ENCODE peak calls at places on chromosome 20, in six cellular contexts. Y, M, K, U, N and F are unnamed samples.

GRCh38 chr20:39036011-39036410 is 73.9 kb downstream of the DHX35 start:
- DNase-seq in Y (no peak), M (no peak), K (peak), U (no peak), N (no peak), F (peak)

GRCh38 chr20:56628015-56628872 is 862 bp upstream of the TFAP2C start:
- DNase-seq in Y (peak), M (peak), K (no peak), U (peak), N (peak), F (no peak)

GRCh38 chr20:58808296-58809046 is 42.2 kb downstream of the GNAS-AS1 start:
- DNase-seq in Y (no peak), M (no peak), K (no peak), U (no peak), N (no peak), F (no peak)

GRCh38 chr20:51338692-51339440 is 203.7 kb downstream of the NFATC2 start:
- DNase-seq in Y (no peak), M (no peak), K (peak), U (no peak), N (no peak), F (peak)

GRCh38 chr20:5569021-5569420 is 181.2 kb upstream of the SHLD1 start:
- DNase-seq in Y (peak), M (peak), K (peak), U (no peak), N (peak), F (peak)

GRCh38 chr20:58512808-58513552 is 2.2 kb downstream of the APCDD1L start:
- DNase-seq in Y (no peak), M (no peak), K (no peak), U (no peak), N (no peak), F (no peak)

GRCh38 chr20:5309971-5310370 is 6.8 kb downstream of the PROKR2 start:
- DNase-seq in Y (no peak), M (no peak), K (peak), U (no peak), N (no peak), F (no peak)

GRCh38 chr20:17964632-17965031 is 4.0 kb downstream of the SNX5 start:
- DNase-seq in Y (no peak), M (no peak), K (no peak), U (no peak), N (no peak), F (no peak)

GRCh38 chr20:32918296-32918695 is 59.6 kb downstream of the EFCAB8 start:
- DNase-seq in Y (no peak), M (no peak), K (no peak), U (no peak), N (no peak), F (no peak)

GRCh38 chr20:20227013-20227571 is 140.8 kb upstream of the INSM1 start:
- DNase-seq in Y (no peak), M (no peak), K (no peak), U (no peak), N (no peak), F (no peak)

GRCh38 chr20:60137657-60138245 is 179.5 kb downstream of the CDH26 start:
- DNase-seq in Y (peak), M (peak), K (peak), U (peak), N (peak), F (no peak)
- TF ChIP-seq CTCF in Y (peak), M (peak), K (peak), U (peak), N (peak), F (no peak)

DNA sequence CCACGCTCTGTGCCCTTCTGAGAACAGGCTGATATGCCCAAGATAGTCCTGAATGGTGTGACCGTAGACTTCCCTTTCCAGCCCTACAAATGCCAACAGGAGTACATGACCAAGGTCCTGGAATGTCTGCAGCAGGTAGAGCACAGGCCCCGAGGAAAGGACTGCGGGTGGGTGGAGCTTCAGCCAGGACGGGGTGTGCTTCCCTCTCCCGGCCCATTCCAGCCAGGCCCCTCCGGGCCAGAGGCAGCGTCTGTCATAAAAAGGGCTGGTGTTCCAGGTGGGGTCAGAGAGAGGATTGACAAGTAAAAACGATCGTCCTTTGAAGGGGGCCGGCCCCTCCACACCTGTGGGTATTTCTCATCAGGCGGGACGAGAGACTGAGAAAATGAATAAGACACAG is 1.3 kb downstream of the RTEL1 start:
- DNase-seq in Y (no peak), M (no peak), K (no peak), U (no peak), N (no peak), F (no peak)
- H3K4me3 ChIP-seq in Y (peak), M (peak), K (peak), U (peak), N (no peak), F (peak)

DNA sequence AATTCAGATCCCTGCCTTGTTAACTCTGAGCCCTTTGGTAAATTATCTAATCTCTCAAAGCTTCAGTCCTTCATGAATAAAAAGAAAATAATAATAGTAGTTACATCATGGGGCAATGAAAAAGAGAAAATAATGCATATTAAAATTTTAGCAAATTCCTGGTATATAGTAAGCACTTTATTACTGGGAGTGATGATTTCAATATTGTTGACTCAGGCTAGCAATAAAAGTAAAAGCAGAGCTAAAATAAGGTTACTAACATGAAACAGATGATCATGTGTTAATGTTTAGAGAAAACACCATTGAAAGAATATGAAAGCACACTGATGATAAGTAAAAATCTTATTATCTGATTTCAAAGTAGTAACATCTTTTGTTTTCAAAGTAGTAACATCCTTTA is 13.6 kb downstream of the GINS1 start:
- DNase-seq in Y (no peak), M (no peak), K (no peak), U (no peak), N (no peak), F (no peak)
- TF ChIP-seq CTCF in Y (no peak), M (no peak), K (no peak), U (no peak), N (no peak), F (no peak)

DNA sequence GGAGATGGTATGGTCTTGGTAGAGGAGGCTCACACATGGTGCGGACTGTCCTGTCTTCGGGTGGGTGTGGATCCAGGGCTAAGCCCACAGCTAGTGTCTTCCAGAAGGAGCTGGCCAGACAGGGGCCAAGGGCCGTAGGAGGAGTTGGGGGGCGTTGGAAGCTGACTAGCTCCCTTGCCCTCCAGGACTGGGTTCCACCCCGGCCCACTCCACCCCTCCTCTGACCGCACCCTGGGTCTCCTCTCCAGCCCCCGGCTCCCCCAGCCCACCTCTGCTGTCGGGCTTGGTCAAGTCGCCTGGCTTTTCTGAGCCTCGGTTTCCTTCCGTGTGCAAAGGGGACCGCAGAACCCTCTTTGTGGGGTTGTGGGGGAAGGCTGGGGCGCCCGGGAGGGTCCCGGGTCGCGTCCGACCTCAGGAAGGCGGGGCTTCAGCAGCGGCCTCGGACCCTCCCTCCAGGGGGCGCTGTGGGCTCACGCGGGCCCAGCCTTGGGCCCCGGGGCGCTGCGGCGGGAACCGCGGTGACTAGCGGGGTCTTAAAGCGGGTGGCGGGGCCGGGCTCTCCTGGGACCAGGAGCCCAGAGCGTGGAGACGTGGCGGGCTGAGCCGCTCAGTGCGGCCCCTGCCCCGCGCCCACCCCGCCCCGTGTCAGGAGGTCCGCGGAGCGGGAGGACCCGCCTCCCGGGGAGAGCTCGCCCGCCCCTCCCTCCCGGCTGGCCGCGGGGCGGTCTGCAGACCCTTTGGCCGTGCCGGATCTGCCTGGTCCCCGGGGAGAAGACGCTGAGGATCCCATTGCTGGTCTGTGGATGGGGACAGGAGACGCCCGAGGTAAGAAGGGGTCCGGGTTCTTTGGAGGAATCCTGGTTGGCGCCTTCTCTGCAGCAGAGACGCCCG is 5.4 kb downstream of the NPBWR2 start:
- DNase-seq in Y (peak), M (peak), K (no peak), U (peak), N (peak), F (no peak)
- H3K4me3 ChIP-seq in Y (peak), M (peak), K (no peak), U (peak), N (peak), F (no peak)

GRCh38 chr20:35511814-35512420 is 17.5 kb downstream of the C20orf173 start:
- DNase-seq in Y (peak), M (no peak), K (peak), U (peak), N (peak), F (peak)
- TF ChIP-seq CTCF in Y (peak), M (no peak), K (peak), U (peak), N (peak), F (peak)